ENCODE peak calls at places on chromosomes 3 and 15, in nine cellular contexts. Z is prostate gland, U is esophagus squamous epithelium, D is sigmoid colon, C is ovary, Y is heart left ventricle, X is A549, F is thyroid gland, Q is IMR-90. O is an unnamed sample.

GRCh38 chr3:64225695-64226499 is 631 bp upstream of the PRICKLE2 start:
- DNase-seq in Q (peak), D (no peak), U (no peak), Z (no peak), C (no peak), Y (no peak), X (no peak), F (no peak), O (no peak)

GRCh38 chr15:57345584-57345983 is 30.7 kb upstream of the CGNL1 start:
- DNase-seq in Q (no peak), X (no peak), F (no peak), U (no peak), Z (no peak), Y (no peak), C (no peak), D (no peak), O (no peak)

GRCh38 chr3:182937293-182938051 is 42.9 kb downstream of the DCUN1D1 start:
- DNase-seq in U (no peak), Q (no peak), F (no peak), X (no peak), C (no peak), D (no peak), Z (no peak), Y (no peak), O (no peak)

GRCh38 chr3:169676925-169677537 is 13.5 kb upstream of the MECOM start:
- DNase-seq in U (no peak), X (no peak), D (no peak), Y (no peak), F (no peak), C (no peak), Q (no peak), Z (no peak), O (no peak)

GRCh38 chr3:128487813-128488635 is 5.0 kb downstream of the GATA2 start:
- DNase-seq in D (peak), Z (peak), F (peak), C (peak), X (peak), U (no peak), Q (peak), Y (peak), O (peak)

GRCh38 chr15:69031013-69032001 is 16.8 kb downstream of the NOX5 start:
- DNase-seq in U (no peak), Y (peak), D (no peak), X (peak), Q (no peak), C (peak), Z (peak), F (peak), O (peak)

GRCh38 chr3:187746479-187747335 is 1.4 kb upstream of the BCL6 start:
- DNase-seq in X (no peak), Y (no peak), C (no peak), F (peak), Q (peak), D (no peak), U (no peak), Z (no peak), O (peak)

GRCh38 chr3:151011427-151011826 is 38.9 kb upstream of the CLRN1 start:
- DNase-seq in F (peak), U (no peak), Z (no peak), C (no peak), Q (peak), Y (no peak), D (no peak), X (no peak), O (no peak)

GRCh38 chr15:58444658-58445332 is 13.0 kb downstream of the LIPC start:
- DNase-seq in X (no peak), Z (no peak), C (no peak), Y (no peak), D (no peak), Q (no peak), U (no peak), F (no peak), O (no peak)

GRCh38 chr3:115825046-115825445 is 201.7 kb downstream of the GAP43 start:
- DNase-seq in F (no peak), U (no peak), Y (no peak), X (no peak), Z (no peak), C (no peak), D (no peak), Q (peak), O (no peak)

GRCh38 chr15:89412906-89413411 is 78.3 kb upstream of the POLG start:
- DNase-seq in Z (no peak), U (no peak), D (no peak), Q (no peak), F (no peak), X (no peak), C (no peak), Y (no peak), O (no peak)

GRCh38 chr15:81091889-81092558 is 42.0 kb upstream of the CFAP161 start:
- DNase-seq in F (no peak), Y (no peak), U (no peak), X (no peak), Z (no peak), Q (peak), D (no peak), C (peak), O (peak)

GRCh38 chr3:142934897-142935269 is 28.6 kb downstream of the PAQR9 start:
- DNase-seq in Z (no peak), X (no peak), D (no peak), F (no peak), C (no peak), Q (no peak), U (no peak), Y (no peak), O (no peak)

GRCh38 chr3:78754066-78754743 is 1013.6 kb downstream of the ROBO1 start:
- DNase-seq in F (no peak), Q (peak), C (no peak), Z (no peak), X (no peak), D (no peak), U (no peak), Y (no peak), O (no peak)

GRCh38 chr15:90563460-90563859 is 33.7 kb downstream of the CRTC3 start:
- DNase-seq in C (no peak), Y (no peak), F (peak), U (no peak), Q (no peak), D (no peak), X (no peak), Z (no peak), O (no peak)

GRCh38 chr15:74291101-74292071 is 55.3 kb downstream of the CCDC33 start:
- DNase-seq in C (peak), Z (peak), Y (peak), Q (peak), U (no peak), D (peak), F (peak), X (peak), O (peak)

GRCh38 chr3:28841436-28841835 is 439.4 kb upstream of the RBMS3 start:
- DNase-seq in Z (no peak), D (no peak), C (no peak), Q (no peak), X (no peak), F (no peak), U (no peak), Y (no peak), O (no peak)

GRCh38 chr3:39327746-39328349 is 1.7 kb upstream of the CCR8 start:
- DNase-seq in Y (no peak), F (no peak), X (no peak), U (no peak), Z (no peak), C (no peak), Q (no peak), D (no peak), O (no peak)

GRCh38 chr15:67843571-67844387 is 3.9 kb upstream of the RNU6-1 start:
- DNase-seq in Y (no peak), Z (no peak), C (peak), X (no peak), D (peak), Q (peak), F (peak), U (no peak), O (peak)

GRCh38 chr3:169772530-169772950 is 656 bp upstream of the MYNN start:
- DNase-seq in Z (peak), Q (peak), C (peak), D (peak), X (peak), Y (peak), F (peak), U (no peak), O (peak)

GRCh38 chr3:188595890-188596376 is 442.0 kb downstream of the LPP start:
- DNase-seq in Z (no peak), F (no peak), C (no peak), X (no peak), D (no peak), U (no peak), Y (no peak), Q (peak), O (no peak)

GRCh38 chr15:39327005-39327725 is 253.7 kb upstream of the THBS1 start:
- DNase-seq in Z (no peak), U (no peak), X (no peak), F (no peak), D (no peak), Q (no peak), Y (no peak), C (no peak), O (no peak)

GRCh38 chr15:64095795-64096485 is at the start of gene SNX1:
- DNase-seq in C (peak), D (peak), Z (peak), Y (peak), Q (peak), F (peak), X (peak), U (peak), O (peak)

GRCh38 chr15:64095431-64095794 is 369 bp upstream of the SNX1 start:
- DNase-seq in Q (no peak), C (no peak), Z (no peak), D (no peak), Y (no peak), U (no peak), F (no peak), X (no peak), O (no peak)

GRCh38 chr15:64092864-64093626 is 593 bp downstream of the CIAO2A start:
- DNase-seq in F (peak), C (no peak), Q (peak), Z (peak), Y (peak), U (no peak), D (no peak), X (peak), O (peak)

GRCh38 chr15:64092075-64092820 is 1.4 kb downstream of the CIAO2A start:
- DNase-seq in Q (no peak), U (no peak), Z (no peak), Y (no peak), F (no peak), X (no peak), D (no peak), C (no peak), O (no peak)

DNA sequence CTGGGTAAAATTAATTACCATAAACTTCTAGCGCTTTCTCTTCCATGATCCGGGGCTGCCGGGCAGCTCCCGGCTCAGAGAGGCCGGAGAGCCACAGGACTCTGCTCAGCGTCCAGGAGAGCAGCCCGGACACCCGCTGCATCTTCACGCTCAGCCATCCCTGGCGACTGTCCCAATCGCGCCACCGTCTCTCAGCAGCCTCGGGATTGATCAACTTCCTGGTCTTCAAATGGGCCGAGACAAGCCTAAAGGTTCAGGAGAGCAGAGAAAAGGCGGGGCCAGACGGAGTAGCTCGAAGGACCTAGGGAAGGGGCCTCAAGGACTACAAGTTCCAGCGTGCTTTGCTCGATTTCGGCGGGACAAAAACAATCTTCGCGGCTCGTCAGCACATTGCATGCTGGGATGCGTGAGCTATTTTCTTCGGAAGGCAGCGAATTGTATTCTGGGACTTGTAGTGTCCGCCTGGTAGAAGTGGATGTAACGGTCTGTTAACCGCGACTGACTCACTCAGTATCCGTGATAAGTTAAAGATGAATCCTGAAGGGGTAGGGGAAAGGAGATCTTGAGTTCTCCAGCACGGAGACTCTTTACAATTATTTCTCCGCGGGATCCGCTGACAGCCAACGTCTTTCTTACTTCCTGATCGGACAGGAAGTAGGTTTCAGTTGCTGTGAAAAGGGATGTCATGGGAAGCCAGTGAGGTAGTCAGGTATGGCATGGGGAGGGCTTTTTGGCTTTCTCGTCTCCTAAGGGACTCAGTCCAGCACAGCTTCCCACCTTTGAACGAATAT is at the start of gene CIAO2A:
- DNase-seq in C (peak), Z (peak), F (peak), X (peak), D (peak), Y (peak), U (peak), Q (peak), O (peak)
- TF ChIP-seq POLR2A in C (no peak), Z (peak), F (peak), X (peak), D (peak), Y (no peak), U (no peak), Q (peak), O (peak)

DNA sequence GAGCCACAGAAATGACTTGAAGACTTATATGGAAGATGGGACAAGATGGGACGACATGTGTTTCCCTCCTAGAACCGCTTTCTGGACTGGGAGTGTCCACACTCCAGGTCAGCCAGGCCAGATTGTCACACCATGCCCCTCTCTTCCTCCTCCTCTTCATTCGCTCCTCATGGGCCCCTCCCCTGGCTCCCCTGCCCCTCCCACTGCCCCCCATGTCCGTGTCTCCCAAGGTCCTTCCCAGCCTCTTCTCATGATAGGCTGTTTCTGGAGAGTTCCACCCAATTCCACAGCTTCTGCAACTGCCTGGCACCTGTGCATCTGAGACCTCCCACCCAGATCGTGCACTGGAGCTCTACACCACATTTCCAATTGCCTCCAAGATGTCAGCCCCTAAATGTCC is 6.6 kb downstream of the MYO5C start:
- DNase-seq in X (no peak), F (no peak), D (no peak), Q (no peak), U (no peak), Z (no peak), C (no peak), Y (no peak), O (no peak)
- H3K4me3 ChIP-seq in X (peak), F (no peak), D (no peak), Q (no peak), U (no peak), Z (no peak), C (no peak), Y (no peak), O (no peak)

GRCh38 chr3:172044833-172045585 is 5.6 kb downstream of the FNDC3B start:
- DNase-seq in Q (no peak), Z (no peak), X (no peak), D (no peak), F (no peak), C (no peak), Y (no peak), U (no peak), O (no peak)
- H3K27ac ChIP-seq in Q (no peak), Z (no peak), X (peak), D (no peak), F (no peak), C (no peak), Y (no peak), U (no peak), O (no peak)

DNA sequence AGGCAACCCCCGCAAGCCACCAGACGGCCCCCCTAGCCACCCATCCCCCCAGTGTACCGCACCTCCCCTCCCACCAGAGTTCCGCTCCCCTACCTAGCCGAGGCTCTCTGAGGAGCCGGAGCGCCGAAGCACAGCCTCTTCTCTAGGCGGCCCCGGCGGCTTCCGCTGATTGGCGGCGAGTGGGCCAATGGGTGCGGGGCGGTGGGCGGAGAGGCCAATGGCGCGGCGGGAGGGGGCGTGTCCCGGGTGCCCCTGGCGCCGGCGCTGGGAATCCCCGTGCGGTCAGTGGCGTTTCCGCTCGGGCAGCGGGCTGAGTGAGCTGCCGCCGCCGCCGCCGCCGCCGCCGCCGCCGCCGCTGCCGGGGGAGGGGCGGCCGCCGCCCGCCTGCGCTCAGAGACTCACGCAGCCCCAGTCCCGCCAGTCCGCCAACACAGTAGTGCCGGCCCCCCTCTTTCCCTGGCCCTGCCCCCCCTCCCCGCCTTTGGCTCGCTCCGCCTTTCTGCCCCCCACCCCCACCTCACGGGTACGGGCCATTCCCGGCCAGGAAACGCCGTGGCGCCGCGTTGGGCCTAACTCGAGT is at the start of gene SETD5:
- DNase-seq in Y (peak), Q (peak), C (peak), Z (peak), F (peak), X (peak), U (peak), D (peak), O (peak)
- TF ChIP-seq POLR2A in Y (peak), Q (peak), C (peak), Z (peak), F (peak), X (peak), U (no peak), D (peak), O (peak)